ENCODE peak calls at places on chromosomes 5 and 9, in seven cellular contexts. V is astrocyte; B is NCI-H446; L is T-cell; T is CD8-positive, alpha-beta T cell; N is mucosa of descending colon; M is germinal center. X is an unnamed sample.

GRCh38 chr9:4366649-4367330 is 66.9 kb upstream of the GLIS3 start:
- DNase-seq in T (no peak), B (peak), V (peak), M (peak), N (no peak), L (no peak), X (peak)

GRCh38 chr9:77016111-77016525 is 3.3 kb upstream of the FOXB2 start:
- DNase-seq in L (no peak), N (no peak), T (no peak), M (no peak), V (no peak), B (no peak), X (no peak)

GRCh38 chr5:180084638-180085561 is 13.3 kb upstream of the RNF130 start:
- DNase-seq in M (no peak), N (peak), B (no peak), T (no peak), V (no peak), L (no peak), X (peak)

GRCh38 chr5:4246447-4246846 is 650.8 kb downstream of the IRX1 start:
- DNase-seq in T (no peak), N (no peak), M (no peak), V (no peak), L (no peak), B (no peak), X (no peak)

GRCh38 chr5:127844631-127845030 is 141.4 kb downstream of the CCDC192 start:
- DNase-seq in B (no peak), M (no peak), N (no peak), L (no peak), V (no peak), T (no peak), X (no peak)

GRCh38 chr5:178983728-178984127 is 11.4 kb downstream of the GRM6 start:
- DNase-seq in T (no peak), N (no peak), B (no peak), L (no peak), V (no peak), M (no peak), X (no peak)

GRCh38 chr5:127968998-127969397 is 114.6 kb upstream of the SLC12A2 start:
- DNase-seq in B (no peak), V (no peak), N (no peak), L (no peak), M (no peak), T (no peak), X (no peak)

GRCh38 chr5:154885438-154885837 is 27.0 kb downstream of the CNOT8 start:
- DNase-seq in B (no peak), M (no peak), T (no peak), V (no peak), L (no peak), N (no peak), X (no peak)

GRCh38 chr5:103224118-103224893 is 34.3 kb upstream of the MACIR start:
- DNase-seq in M (peak), L (peak), V (peak), T (peak), B (peak), N (peak), X (peak)

GRCh38 chr5:179275941-179276837 is 69.1 kb downstream of the ADAMTS2 start:
- DNase-seq in V (peak), L (no peak), M (no peak), B (no peak), T (no peak), N (peak), X (peak)

GRCh38 chr5:139443766-139444473 is 4.6 kb upstream of the DNAJC18 start:
- DNase-seq in V (peak), L (no peak), B (no peak), M (no peak), N (no peak), T (no peak), X (no peak)